ENCODE peak calls at places on chromosomes 11 and 22, in seven cellular contexts. K, S, H, J, V, F and N are unnamed samples.

GRCh38 chr11:36361901-36362391 is 65.9 kb downstream of the PRR5L start:
- DNase-seq in H (no peak), V (no peak), J (no peak), S (no peak), K (no peak), F (peak; percentile 61), N (no peak)

GRCh38 chr11:76391039-76391438 is 9.9 kb downstream of the GVQW3 start:
- DNase-seq in F (no peak), V (no peak), K (no peak), S (no peak), J (no peak), H (no peak), N (no peak)

GRCh38 chr22:37462983-37463382 is 23.2 kb downstream of the MFNG start:
- DNase-seq in H (no peak), J (peak; percentile 30), K (no peak), V (no peak), F (no peak), S (no peak), N (no peak)

GRCh38 chr22:30553971-30554370 is 7.4 kb upstream of the SEC14L6 start:
- DNase-seq in K (no peak), S (no peak), J (no peak), F (no peak), H (no peak), V (no peak), N (no peak)

GRCh38 chr11:122071680-122072321 is 44.2 kb downstream of the BLID start:
- DNase-seq in H (no peak), V (no peak), K (no peak), J (no peak), F (no peak), S (no peak), N (no peak)

GRCh38 chr11:42778193-42778592 is 533.6 kb upstream of the API5 start:
- DNase-seq in J (no peak), F (no peak), K (no peak), V (no peak), S (no peak), H (no peak), N (no peak)

GRCh38 chr11:3939651-3940190 is 84.3 kb downstream of the STIM1 start:
- DNase-seq in S (no peak), K (no peak), F (peak; percentile 54), V (no peak), H (no peak), J (no peak), N (no peak)

GRCh38 chr11:30775123-30775522 is 189.0 kb upstream of the MPPED2 start:
- DNase-seq in K (no peak), J (no peak), V (no peak), S (no peak), H (no peak), F (no peak), N (no peak)

GRCh38 chr11:66541892-66542291 is 4.0 kb downstream of the ZDHHC24 start:
- DNase-seq in J (no peak), V (no peak), S (no peak), F (no peak), K (no peak), H (no peak), N (no peak)

GRCh38 chr22:42905702-42906183 is 48.7 kb upstream of the ARFGAP3 start:
- DNase-seq in S (no peak), H (no peak), J (no peak), F (no peak), K (peak; percentile 74), V (no peak), N (no peak)